ENCODE peak calls at places on chromosomes 11 and 22, in six cellular contexts. R is ovary, J is stomach, F is AG04450, G is body of pancreas, I is WERI-Rb-1. P is an unnamed sample.

GRCh38 chr22:35435201-35435712 is 35.3 kb downstream of the MCM5 start:
- DNase-seq in R (no peak), J (no peak), F (no peak), G (no peak), I (no peak), P (no peak)

GRCh38 chr11:26187639-26188038 is 144.3 kb upstream of the ANO3 start:
- DNase-seq in R (no peak), J (no peak), F (peak; percentile 27), G (no peak), I (no peak), P (peak; percentile 63)

GRCh38 chr11:1519028-1519736 is 32.6 kb upstream of the MOB2 start:
- DNase-seq in R (no peak), J (no peak), F (no peak), G (no peak), I (no peak), P (no peak)

GRCh38 chr11:14444441-14445189 is 55.0 kb downstream of the COPB1 start:
- DNase-seq in R (no peak), J (no peak), F (no peak), G (no peak), I (no peak), P (no peak)

GRCh38 chr22:42857845-42858481 is 890 bp upstream of the ARFGAP3 start:
- DNase-seq in R (no peak), J (no peak), F (no peak), G (peak; percentile 72), I (no peak), P (no peak)

GRCh38 chr11:7706377-7706776 is at the start of gene OVCH2:
- DNase-seq in R (no peak), J (no peak), F (no peak), G (no peak), I (no peak), P (no peak)

GRCh38 chr22:29307658-29308147 is 1.3 kb downstream of the GAS2L1 start:
- DNase-seq in R (no peak), J (no peak), F (no peak), G (no peak), I (no peak), P (no peak)

GRCh38 chr11:15627560-15627959 is 512.8 kb downstream of the INSC start:
- DNase-seq in R (no peak), J (no peak), F (peak; percentile 7), G (no peak), I (no peak), P (peak; percentile 4)

GRCh38 chr11:119845756-119846155 is 116.8 kb upstream of the NECTIN1 start:
- DNase-seq in R (no peak), J (no peak), F (no peak), G (no peak), I (no peak), P (peak; percentile 86)

GRCh38 chr11:133753150-133753549 is 92.2 kb downstream of the SPATA19 start:
- DNase-seq in R (no peak), J (no peak), F (no peak), G (no peak), I (no peak), P (no peak)

GRCh38 chr22:22003233-22003632 is 20.6 kb upstream of the TOP3B start:
- DNase-seq in R (no peak), J (no peak), F (no peak), G (no peak), I (no peak), P (no peak)

GRCh38 chr11:12377824-12378593 is 638 bp downstream of the PARVA start:
- DNase-seq in R (peak; percentile 73), J (peak; percentile 73), F (no peak), G (peak; percentile 87), I (peak; percentile 39), P (peak; percentile 69)

GRCh38 chr11:15651782-15652181 is 537.1 kb downstream of the INSC start:
- DNase-seq in R (no peak), J (no peak), F (no peak), G (no peak), I (no peak), P (no peak)

GRCh38 chr11:115623021-115623451 is 118.8 kb upstream of the CADM1 start:
- DNase-seq in R (peak; percentile 36), J (peak; percentile 42), F (peak; percentile 97), G (peak; percentile 38), I (no peak), P (peak; percentile 74)

GRCh38 chr11:69957849-69958248 is 120.3 kb upstream of the ANO1 start:
- DNase-seq in R (no peak), J (no peak), F (no peak), G (no peak), I (no peak), P (no peak)

GRCh38 chr22:50018608-50019291 is 6.2 kb upstream of the IL17REL start:
- DNase-seq in R (no peak), J (no peak), F (no peak), G (no peak), I (no peak), P (no peak)

GRCh38 chr11:131867457-131868257 is 497.2 kb downstream of the NTM start:
- DNase-seq in R (no peak), J (peak; percentile 34), F (peak; percentile 81), G (peak; percentile 78), I (peak; percentile 68), P (peak; percentile 63)

GRCh38 chr11:18463439-18463838 is 7.8 kb downstream of the LDHAL6A start:
- DNase-seq in R (no peak), J (no peak), F (no peak), G (no peak), I (peak; percentile 11), P (no peak)

GRCh38 chr11:125513705-125514265 is 17.7 kb upstream of the FEZ1 start:
- DNase-seq in R (no peak), J (no peak), F (no peak), G (no peak), I (no peak), P (no peak)

GRCh38 chr11:125516266-125516665 is 20.2 kb upstream of the FEZ1 start:
- DNase-seq in R (no peak), J (no peak), F (no peak), G (no peak), I (no peak), P (no peak)

GRCh38 chr11:125512106-125512505 is 16.0 kb upstream of the FEZ1 start:
- DNase-seq in R (no peak), J (no peak), F (no peak), G (no peak), I (no peak), P (no peak)

GRCh38 chr11:125515102-125515439 is 19.0 kb upstream of the FEZ1 start:
- DNase-seq in R (no peak), J (no peak), F (no peak), G (no peak), I (no peak), P (no peak)

GRCh38 chr11:125514336-125515101 is 18.5 kb upstream of the FEZ1 start:
- DNase-seq in R (no peak), J (peak; percentile 32), F (no peak), G (no peak), I (no peak), P (peak; percentile 71)
- H3K27ac ChIP-seq in R (no peak overlapping the region), J (peak overlapping the region; percentile 61), F (no peak overlapping the region), G (no peak overlapping the region), I (no peak overlapping the region), P (peak overlapping the region; percentile 83)

GRCh38 chr22:19499880-19500242 is 20.1 kb downstream of the CDC45 start:
- DNase-seq in R (no peak), J (no peak), F (no peak), G (no peak), I (no peak), P (no peak)

GRCh38 chr22:19498866-19499190 is 19.1 kb downstream of the CDC45 start:
- DNase-seq in R (no peak), J (no peak), F (no peak), G (no peak), I (no peak), P (no peak)

GRCh38 chr22:19497245-19497644 is 17.5 kb downstream of the CDC45 start:
- DNase-seq in R (no peak), J (no peak), F (peak; percentile 78), G (no peak), I (no peak), P (no peak)

GRCh38 chr22:19499236-19499879 is 19.6 kb downstream of the CDC45 start:
- DNase-seq in R (no peak), J (no peak), F (no peak), G (no peak), I (no peak), P (no peak)

DNA sequence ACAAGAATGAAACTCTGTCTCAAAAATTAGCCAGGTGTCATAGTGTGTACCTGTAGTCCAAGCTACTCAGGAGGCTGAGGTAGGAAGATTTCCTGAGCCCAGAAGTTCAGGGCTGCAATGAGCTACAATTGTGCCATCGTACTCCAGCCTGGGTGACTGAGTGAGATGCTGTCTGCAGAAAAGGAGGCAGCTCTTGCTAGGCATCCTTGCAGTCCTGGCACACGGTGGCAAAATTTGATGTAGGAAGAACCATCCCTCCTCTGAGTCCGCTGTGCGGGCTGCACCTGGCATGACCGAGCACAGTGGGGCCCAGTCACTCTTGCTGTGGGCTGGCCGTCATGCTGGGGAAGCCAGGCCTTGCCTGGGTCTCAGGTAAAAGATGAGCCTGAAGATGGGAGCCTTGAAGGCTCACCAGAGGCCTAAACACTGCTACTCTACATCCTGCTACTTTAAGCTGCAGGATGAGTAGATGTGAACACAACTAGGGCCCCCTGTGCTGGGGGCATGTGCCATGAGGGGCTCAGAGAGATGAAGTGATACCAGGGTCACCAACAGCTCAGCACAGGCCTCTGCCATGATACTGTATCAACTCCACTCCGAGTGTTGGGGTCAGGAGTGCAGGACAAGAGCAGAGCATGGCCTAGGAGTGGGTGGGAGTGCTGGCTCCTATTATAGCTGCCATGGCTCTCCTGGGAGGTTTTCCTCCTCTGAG is 18.6 kb downstream of the CDC45 start:
- DNase-seq in R (no peak), J (no peak), F (no peak), G (no peak), I (no peak), P (no peak)
- TF ChIP-seq CTCF in R (no peak), J (no peak), F (no peak), G (no peak), I (no peak), P (no peak)

GRCh38 chr11:114199051-114199450 is 97.1 kb upstream of the NNMT start:
- DNase-seq in R (no peak), J (no peak), F (no peak), G (no peak), I (no peak), P (no peak)
- H3K27ac ChIP-seq in R (peak overlapping the region; percentile 74), J (peak overlapping the region; percentile 86), F (no peak overlapping the region), G (peak overlapping the region; percentile 66), I (no peak overlapping the region), P (peak overlapping the region; percentile 97)

DNA sequence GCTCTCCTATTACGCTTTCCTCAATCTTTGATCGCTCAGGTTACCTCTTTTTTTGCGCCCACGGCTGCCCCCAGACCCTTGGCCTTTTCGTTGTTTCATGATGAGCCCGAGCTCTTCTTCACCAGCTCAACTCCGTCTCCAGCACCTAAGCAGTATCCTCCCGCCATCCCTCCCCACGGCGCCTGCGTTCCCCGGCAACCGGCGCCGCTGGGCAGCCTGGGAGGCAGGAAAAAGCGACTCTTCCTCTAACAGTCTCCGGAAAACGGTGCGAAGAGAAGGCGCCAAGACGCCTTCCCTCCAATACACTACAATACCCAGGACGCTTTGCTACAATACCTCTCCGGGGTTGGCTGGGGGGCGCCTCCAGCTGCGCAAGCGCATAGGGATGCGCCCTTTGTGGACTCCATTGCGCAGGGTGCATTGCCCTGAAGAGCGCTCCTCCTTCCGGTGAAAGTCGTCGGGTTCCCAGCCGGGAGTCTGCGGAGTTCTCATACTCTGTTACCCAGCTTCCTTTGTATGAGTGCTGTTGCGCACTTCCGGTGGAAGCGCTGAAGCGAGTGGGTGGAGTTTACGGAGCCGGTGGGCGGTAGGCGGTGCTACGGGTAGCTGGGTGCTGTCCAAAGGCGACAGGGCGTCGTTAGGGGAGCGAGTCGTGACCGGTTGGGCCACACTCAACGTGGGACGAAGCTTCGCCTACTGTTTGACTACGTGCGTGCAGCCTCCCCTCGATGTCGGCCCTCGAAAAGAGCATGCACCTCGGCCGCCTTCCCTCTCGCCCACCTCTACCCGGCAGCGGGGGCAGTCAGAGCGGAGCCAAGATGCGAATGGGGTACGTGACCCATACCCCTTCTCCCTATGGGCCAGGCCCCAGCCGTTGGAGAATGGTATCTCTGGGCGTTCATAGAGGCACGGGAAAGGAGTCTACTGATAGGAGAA is at the start of the genes C2CD3 and PPME1:
- DNase-seq in R (peak; percentile 96), J (peak; percentile 98), F (peak; percentile 99), G (peak; percentile 98), I (peak; percentile 99), P (peak; percentile 97)
- TF ChIP-seq CTCF in R (peak; percentile 33), J (peak; percentile 33), F (peak; percentile 47), G (no peak), I (peak; percentile 19), P (peak; percentile 17)

P was measured in RWPE1.